ENCODE peak calls at places on chromosomes 16 and 17, in eight cellular contexts. O is OCI-LY7, K is GM23248, A is GM23338, I is hepatocyte, Q is HCT116, L is SK-N-SH, P is neural progenitor cell. Z is an unnamed sample.
A peak's percentile ranks its signal among the peaks of the same experiment; 100 is the strongest.

GRCh38 chr16:57446530-57447141 is 549 bp downstream of the CIAPIN1 start:
- DNase-seq in A (peak; percentile 56), Q (no peak), L (peak; percentile 37), P (no peak), O (peak; percentile 62), K (peak; percentile 67), I (peak; percentile 42), Z (peak; percentile 28)

GRCh38 chr16:55949518-55949917 is 74.3 kb upstream of the CES5A start:
- DNase-seq in P (no peak), A (no peak), I (no peak), L (no peak), O (no peak), Q (no peak), K (peak; percentile 56), Z (no peak)

GRCh38 chr17:77420804-77421634 is 280.2 kb downstream of the SEC14L1 start:
- DNase-seq in I (peak; percentile 74), A (peak; percentile 85), K (peak; percentile 68), P (peak; percentile 63), L (peak; percentile 72), Q (no peak), O (peak; percentile 77), Z (no peak)

GRCh38 chr16:68417711-68418301 is 30.5 kb downstream of the SMPD3 start:
- DNase-seq in L (no peak), A (no peak), I (peak; percentile 48), K (no peak), O (peak; percentile 56), Q (no peak), P (no peak), Z (peak; percentile 92)

GRCh38 chr16:70432304-70432799 is 6.5 kb downstream of the ST3GAL2 start:
- DNase-seq in L (no peak), K (no peak), A (no peak), Q (no peak), I (no peak), P (no peak), O (no peak), Z (no peak)

GRCh38 chr17:78257810-78258322 is 26.4 kb downstream of the TMEM235 start:
- DNase-seq in Q (no peak), O (peak; percentile 41), A (no peak), P (no peak), K (no peak), I (peak; percentile 76), L (peak; percentile 63), Z (peak; percentile 86)

GRCh38 chr17:34081269-34081668 is 173.8 kb upstream of the CCL2 start:
- DNase-seq in I (peak; percentile 22), K (peak; percentile 25), A (peak; percentile 76), L (no peak), P (peak; percentile 39), Q (no peak), O (peak; percentile 16), Z (no peak)

GRCh38 chr16:10501016-10501607 is 79.3 kb downstream of the EMP2 start:
- DNase-seq in K (no peak), L (no peak), A (peak; percentile 5), O (peak; percentile 47), Q (no peak), P (no peak), I (no peak), Z (no peak)

GRCh38 chr16:85995591-85996461 is 96.9 kb downstream of the IRF8 start:
- DNase-seq in K (no peak), A (no peak), P (no peak), L (no peak), Q (no peak), I (peak; percentile 35), O (peak; percentile 69), Z (no peak)
- TF ChIP-seq EZH2phosphoT487 in K (no peak), A (no peak), P (no peak), L (no peak), Q (no peak), I (no peak), O (no peak), Z (no peak)

DNA sequence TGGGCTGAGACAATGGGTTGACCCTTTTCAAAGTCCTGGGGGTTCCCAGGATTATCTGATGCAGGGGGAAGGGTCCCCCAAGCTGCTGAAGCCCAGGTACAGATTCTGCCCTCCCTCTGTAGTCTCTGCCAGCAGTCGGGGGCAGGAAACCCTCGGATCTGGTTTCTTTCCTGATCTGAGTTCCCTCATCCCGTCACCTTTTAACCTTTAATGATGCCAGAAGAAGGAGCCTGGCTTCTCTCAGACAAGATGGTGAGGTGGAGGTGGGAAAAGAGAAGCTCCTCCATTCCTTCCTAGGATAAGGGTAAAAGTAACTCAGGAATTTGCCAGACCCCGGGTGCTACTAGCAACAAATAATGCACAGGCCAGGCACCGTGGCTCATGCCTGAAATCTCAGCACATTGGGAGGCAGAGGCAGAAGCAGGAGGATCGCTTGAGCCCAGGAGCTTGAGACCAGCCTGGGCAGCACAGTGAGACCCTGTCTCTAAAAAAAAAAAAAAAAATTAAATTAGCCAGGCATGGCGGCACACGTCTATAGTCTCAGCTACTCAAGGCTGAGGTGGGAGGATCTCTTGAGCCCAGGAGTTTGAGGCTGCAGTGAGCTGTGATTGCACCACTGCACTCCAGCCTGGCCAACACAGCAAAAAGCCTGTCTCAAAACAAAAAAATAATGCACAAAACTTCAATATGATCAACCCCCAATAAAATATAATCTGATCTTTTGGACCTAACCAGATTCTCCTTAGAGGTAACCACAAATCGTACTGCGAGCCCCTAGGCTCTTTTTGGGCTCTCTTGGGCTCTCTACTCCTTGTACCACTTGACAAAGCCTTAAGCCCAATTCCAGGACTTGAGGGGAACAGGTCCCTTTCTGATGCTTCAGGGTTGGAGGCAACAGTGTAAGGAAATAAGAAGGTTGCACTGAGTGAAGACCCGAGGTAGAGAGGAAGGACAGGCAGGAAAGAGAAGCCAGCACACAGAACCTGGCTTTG is 5.7 kb downstream of the CDC42EP4 start:
- DNase-seq in A (no peak), O (no peak), L (no peak), Q (no peak), K (peak; percentile 41), I (no peak), P (no peak), Z (no peak)
- TF ChIP-seq EZH2phosphoT487 in A (no peak), O (no peak), L (no peak), Q (no peak), K (no peak), I (no peak), P (no peak), Z (no peak)

DNA sequence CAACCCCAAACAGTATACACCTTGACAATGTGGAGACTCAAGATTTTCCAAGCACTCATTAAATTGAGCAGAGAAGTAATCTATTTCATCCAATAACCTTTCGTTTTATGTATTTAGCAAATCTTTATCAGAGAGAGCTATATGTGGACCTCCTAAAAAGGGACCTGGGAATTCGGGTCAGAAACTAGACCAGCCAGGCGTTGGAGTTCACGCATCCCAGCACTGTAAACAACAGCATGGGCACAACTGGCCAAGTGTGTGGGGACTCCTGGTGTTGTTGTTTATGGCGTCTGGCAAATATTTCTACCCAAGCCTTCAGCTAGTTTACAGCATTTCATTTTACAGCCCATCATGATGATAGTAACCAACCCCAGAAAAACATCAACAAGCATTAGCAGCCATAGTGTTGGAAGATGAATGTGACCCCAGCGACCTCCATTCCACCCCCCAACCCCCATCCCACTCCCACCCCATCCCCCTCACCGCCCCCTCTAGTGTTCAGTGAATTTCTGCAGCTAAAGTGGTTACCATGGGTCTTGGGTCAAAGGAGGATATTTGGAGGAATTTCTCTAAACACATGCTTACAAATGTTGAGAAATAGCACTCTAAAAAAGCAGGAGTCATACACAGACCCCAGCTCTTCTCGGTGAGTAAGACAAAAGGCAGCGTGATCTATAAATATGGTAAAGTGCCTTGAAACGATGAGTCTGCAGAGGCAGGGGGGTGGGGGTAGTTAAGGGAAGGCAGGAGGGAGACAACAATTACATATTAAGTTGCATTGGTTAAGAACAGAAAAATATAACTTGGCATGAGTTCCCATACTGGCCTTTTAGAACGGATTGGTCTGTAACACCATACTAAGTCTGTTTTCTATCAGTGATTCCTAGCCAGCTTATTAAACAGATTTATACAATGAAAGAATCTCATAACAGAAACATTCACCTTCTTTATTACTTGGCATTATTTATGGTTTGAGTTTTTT is 91.4 kb upstream of the TBX2 start:
- DNase-seq in I (peak; percentile 75), L (no peak), P (no peak), O (no peak), A (peak; percentile 47), Q (no peak), K (peak; percentile 98), Z (no peak)
- TF ChIP-seq EZH2phosphoT487 in I (peak; percentile 63), L (no peak), P (no peak), O (no peak), A (no peak), Q (no peak), K (no peak), Z (no peak)

GRCh38 chr17:385195-385835 is 32.7 kb upstream of the RPH3AL start:
- DNase-seq in A (peak; percentile 66), K (peak; percentile 59), Q (no peak), O (peak; percentile 20), P (peak; percentile 81), L (peak; percentile 74), I (peak; percentile 74), Z (no peak)
- TF ChIP-seq EZH2phosphoT487 in A (no peak), K (no peak), Q (no peak), O (no peak), P (no peak), L (no peak), I (no peak), Z (no peak)

GRCh38 chr17:80709090-80709695 is 164.6 kb downstream of the RPTOR start:
- DNase-seq in A (no peak), O (no peak), Q (no peak), P (no peak), I (no peak), L (no peak), K (no peak), Z (no peak)
- TF ChIP-seq EZH2phosphoT487 in A (no peak), O (no peak), Q (no peak), P (no peak), I (no peak), L (no peak), K (no peak), Z (no peak)

DNA sequence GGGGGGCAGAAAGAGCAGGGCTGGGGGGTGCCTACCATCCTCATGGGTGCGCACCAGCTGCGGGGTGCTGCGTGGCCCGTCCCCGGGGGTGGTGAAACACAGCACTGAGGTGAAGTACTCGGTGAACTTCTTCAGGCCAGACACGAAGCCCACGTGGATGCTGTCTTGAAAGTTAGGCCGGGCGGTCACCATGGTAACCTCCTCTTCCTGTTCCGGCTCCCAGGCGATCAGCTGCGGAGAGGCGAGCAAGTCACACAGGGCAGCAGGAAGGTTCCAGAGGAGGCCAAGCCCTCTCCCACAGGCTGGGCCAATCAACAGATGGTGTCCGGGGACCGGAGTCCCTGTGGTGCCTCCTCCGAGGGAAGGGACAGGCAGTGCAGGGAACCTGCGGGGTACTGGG is 90.1 kb upstream of the CDC42EP4 start:
- DNase-seq in L (peak; percentile 67), O (no peak), P (peak; percentile 28), K (no peak), A (peak; percentile 81), Q (no peak), I (no peak), Z (peak; percentile 46)
- TF ChIP-seq EZH2phosphoT487 in L (no peak), O (no peak), P (no peak), K (no peak), A (no peak), Q (no peak), I (no peak), Z (no peak)

DNA sequence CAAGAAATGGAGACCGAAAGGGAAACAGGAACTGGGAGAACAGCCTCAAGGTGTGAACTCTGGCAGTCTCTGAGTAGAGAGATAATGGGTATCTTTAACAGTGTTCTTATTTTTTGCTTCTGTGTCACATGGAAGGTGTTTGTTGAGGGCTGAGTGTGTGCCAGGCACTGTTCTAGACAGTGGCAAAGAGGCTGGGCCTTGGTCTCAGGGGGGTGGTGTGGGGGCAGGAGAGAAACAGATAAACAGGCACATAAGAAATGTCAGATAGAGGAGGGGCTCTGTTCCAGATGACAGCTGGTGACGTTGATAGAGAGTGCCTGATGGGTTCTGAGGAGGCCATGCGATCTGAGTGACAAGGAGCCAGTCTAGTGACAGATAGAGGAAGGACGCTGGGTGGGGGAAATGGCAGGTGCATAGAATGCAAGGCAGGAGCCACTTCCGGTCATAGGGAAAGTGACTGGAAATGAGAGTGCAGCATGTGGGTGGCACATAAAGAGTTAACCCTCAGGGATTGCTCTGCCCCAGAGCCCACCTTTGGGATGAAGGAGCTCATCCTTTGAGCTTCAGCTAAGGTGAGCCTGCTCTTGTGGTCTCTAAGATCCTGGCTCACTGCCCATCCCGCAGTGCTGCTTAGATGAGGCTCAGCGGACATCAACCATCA is 33.9 kb downstream of the EPN2 start:
- DNase-seq in P (no peak), O (peak; percentile 73), A (no peak), Q (no peak), I (no peak), L (no peak), K (no peak), Z (no peak)
- TF ChIP-seq EZH2phosphoT487 in P (no peak), O (no peak), A (no peak), Q (no peak), I (no peak), L (no peak), K (no peak), Z (no peak)